ENCODE peak calls at places on chromosomes 7 and 10, in seven cellular contexts. F, L, U, H, R, D and G are unnamed samples.

GRCh38 chr10:124351481-124352220 is 67.1 kb downstream of the OAT start:
- DNase-seq in F (no peak), L (no peak), U (no peak), H (no peak), R (no peak), D (no peak), G (no peak)

GRCh38 chr10:76025124-76025477 is 593.7 kb downstream of the LRMDA start:
- DNase-seq in F (no peak), L (no peak), U (no peak), H (no peak), R (no peak), D (no peak), G (no peak)

GRCh38 chr7:826230-826905 is 5.9 kb upstream of the SUN1 start:
- DNase-seq in F (no peak), L (no peak), U (peak; percentile 64), H (no peak), R (no peak), D (no peak), G (peak; percentile 93)

GRCh38 chr7:2012981-2013380 is 219.8 kb downstream of the MAD1L1 start:
- DNase-seq in F (peak; percentile 27), L (no peak), U (peak; percentile 62), H (no peak), R (no peak), D (peak; percentile 71), G (no peak)

GRCh38 chr7:63028376-63029206 is 970.1 kb upstream of the ZNF722 start:
- DNase-seq in F (no peak), L (no peak), U (no peak), H (no peak), R (no peak), D (no peak), G (no peak)

GRCh38 chr10:73744690-73744994 is 470 bp downstream of the SEC24C start:
- DNase-seq in F (peak; percentile 61), L (no peak), U (peak; percentile 75), H (no peak), R (peak; percentile 46), D (peak; percentile 78), G (peak; percentile 67)

GRCh38 chr10:84244651-84245270 is at the start of gene RGR:
- DNase-seq in F (no peak), L (no peak), U (peak; percentile 76), H (no peak), R (no peak), D (no peak), G (no peak)

GRCh38 chr10:88851706-88852105 is at the start of gene ANKRD22:
- DNase-seq in F (peak; percentile 74), L (peak; percentile 69), U (no peak), H (no peak), R (no peak), D (peak; percentile 65), G (no peak)

GRCh38 chr10:21527634-21528451 is 2.4 kb upstream of the SKIDA1 start:
- DNase-seq in F (peak; percentile 45), L (no peak), U (no peak), H (no peak), R (no peak), D (peak; percentile 59), G (no peak)

GRCh38 chr10:11602357-11602756 is 9.1 kb downstream of the USP6NL start:
- DNase-seq in F (no peak), L (no peak), U (no peak), H (no peak), R (no peak), D (no peak), G (no peak)

GRCh38 chr7:70681111-70681846 is 450.7 kb upstream of the GALNT17 start:
- DNase-seq in F (no peak), L (no peak), U (no peak), H (no peak), R (no peak), D (no peak), G (peak; percentile 46)

GRCh38 chr10:119541046-119541445 is 1.5 kb downstream of the RGS10 start:
- DNase-seq in F (no peak), L (no peak), U (peak; percentile 58), H (no peak), R (no peak), D (peak; percentile 12), G (no peak)

GRCh38 chr10:83037653-83038052 is 1101.7 kb upstream of the GHITM start:
- DNase-seq in F (peak; percentile 2), L (no peak), U (no peak), H (no peak), R (no peak), D (no peak), G (no peak)

GRCh38 chr7:26417911-26418413 is 126.3 kb downstream of the SNX10 start:
- DNase-seq in F (peak; percentile 3), L (no peak), U (no peak), H (no peak), R (no peak), D (no peak), G (no peak)

GRCh38 chr7:28160551-28160991 is 20.0 kb downstream of the JAZF1 start:
- DNase-seq in F (no peak), L (no peak), U (no peak), H (no peak), R (no peak), D (peak; percentile 81), G (no peak)

GRCh38 chr10:13053794-13054462 is 46.0 kb upstream of the OPTN start:
- DNase-seq in F (no peak), L (no peak), U (no peak), H (no peak), R (no peak), D (no peak), G (no peak)

GRCh38 chr7:150420242-150420641 is 30.2 kb upstream of the GIMAP8 start:
- DNase-seq in F (no peak), L (no peak), U (no peak), H (no peak), R (no peak), D (no peak), G (no peak)

GRCh38 chr7:150417239-150417638 is 33.2 kb upstream of the GIMAP8 start:
- DNase-seq in F (no peak), L (no peak), U (no peak), H (no peak), R (no peak), D (no peak), G (no peak)

GRCh38 chr7:150415161-150416160 is 35.0 kb upstream of the GIMAP8 start:
- DNase-seq in F (no peak), L (no peak), U (no peak), H (no peak), R (no peak), D (no peak), G (no peak)

GRCh38 chr7:150420987-150421674 is 29.3 kb upstream of the GIMAP8 start:
- DNase-seq in F (peak; percentile 82), L (no peak), U (peak; percentile 90), H (no peak), R (peak; percentile 84), D (peak; percentile 86), G (peak; percentile 89)

DNA sequence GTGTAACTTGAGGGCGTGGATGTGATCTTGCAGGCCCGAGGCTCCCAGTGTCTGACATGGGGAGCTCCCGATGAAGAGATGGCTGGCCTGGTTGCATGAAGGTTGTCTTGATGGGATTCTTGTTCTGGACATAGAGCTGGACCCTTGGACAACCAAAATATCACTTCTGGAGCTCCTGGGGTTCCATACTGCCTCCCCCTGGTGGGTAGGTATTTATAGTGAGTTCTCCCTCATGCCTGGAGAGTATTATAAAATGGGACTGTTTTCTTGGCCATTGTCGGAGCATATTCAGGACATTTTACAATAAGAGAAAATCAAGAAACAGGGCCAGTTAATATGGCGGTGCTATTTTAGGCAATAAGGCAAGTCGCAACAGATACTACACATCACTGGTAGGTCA is 32.6 kb upstream of the GIMAP8 start:
- DNase-seq in F (no peak), L (no peak), U (no peak), H (no peak), R (no peak), D (no peak), G (no peak)
- TF ChIP-seq CTCF in F (peak; percentile 7), L (no peak), U (no peak), H (no peak), R (no peak), D (peak; percentile 39), G (no peak)

GRCh38 chr10:113920819-113921345 is 66.4 kb downstream of the NHLRC2 start:
- DNase-seq in F (no peak), L (no peak), U (no peak), H (no peak), R (no peak), D (peak; percentile 27), G (no peak)
- TF ChIP-seq CTCF in F (no peak), L (no peak), U (no peak), H (no peak), R (no peak), D (no peak), G (no peak)

DNA sequence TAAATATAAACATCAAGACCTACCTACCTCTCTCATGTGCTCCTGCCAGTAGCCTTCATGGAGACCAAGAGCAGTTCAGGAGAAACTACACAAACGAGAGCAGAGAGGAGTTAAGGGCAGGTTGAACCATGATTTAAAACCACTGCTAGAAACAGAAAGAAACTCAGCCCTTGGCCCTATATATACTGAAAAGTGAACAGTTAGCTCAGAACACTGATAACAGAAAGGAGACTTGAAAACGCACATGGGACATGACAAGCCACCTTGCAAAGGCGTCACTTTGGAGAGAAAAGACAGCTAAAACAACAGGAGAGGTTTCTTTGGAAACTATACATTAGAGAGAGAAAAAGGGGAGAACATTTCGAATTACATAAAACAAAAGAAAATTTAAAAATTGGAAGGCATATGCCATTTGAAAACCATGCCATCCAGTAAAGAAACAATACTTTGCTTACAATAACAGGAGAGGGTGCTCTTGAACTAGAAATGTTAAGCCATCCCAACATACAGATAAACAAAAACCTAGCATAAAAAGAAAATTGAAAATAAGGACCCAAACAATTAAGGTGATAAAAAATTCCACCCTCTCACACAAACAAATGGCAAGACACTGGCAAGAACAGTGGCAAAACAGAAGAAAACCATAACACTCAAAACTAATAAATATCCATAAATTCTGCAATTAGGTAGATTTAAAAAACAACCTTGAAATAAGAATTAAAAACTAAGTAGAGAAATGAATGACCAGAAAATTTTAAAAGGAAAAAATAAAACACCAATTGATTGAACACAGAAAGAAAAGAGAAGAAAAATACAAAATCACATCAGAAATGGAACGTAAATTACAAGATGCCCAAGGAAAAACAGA is 232.7 kb downstream of the IMMP2L start:
- DNase-seq in F (peak; percentile 46), L (no peak), U (no peak), H (no peak), R (no peak), D (peak; percentile 48), G (no peak)
- TF ChIP-seq CTCF in F (peak; percentile 10), L (no peak), U (no peak), H (no peak), R (no peak), D (peak; percentile 27), G (no peak)

GRCh38 chr7:138459300-138460175 is 521 bp upstream of the TRIM24 start:
- DNase-seq in F (peak; percentile 98), L (peak; percentile 82), U (peak; percentile 98), H (peak; percentile 87), R (peak; percentile 97), D (peak; percentile 99), G (peak; percentile 99)
- TF ChIP-seq CTCF in F (peak; percentile 10), L (no peak), U (peak; percentile 21), H (no peak), R (no peak), D (peak; percentile 34), G (peak; percentile 45)

GRCh38 chr10:20254078-20254477 is 437.8 kb downstream of the PLXDC2 start:
- DNase-seq in F (peak; percentile 21), L (no peak), U (no peak), H (no peak), R (no peak), D (peak; percentile 12), G (no peak)
- TF ChIP-seq CTCF in F (no peak), L (no peak), U (no peak), H (no peak), R (no peak), D (no peak), G (no peak)